ENCODE peak calls at places on chromosomes 2 and 18, in eight cellular contexts. C is CD8-positive, alpha-beta T cell; B is tibial artery; W is mucosa of descending colon; S is fibroblast of lung; T is ovary; Y is thoracic aorta; M is sigmoid colon. R is an unnamed sample. For H3K4me1, the result is how much of the 10 kb centered on the place peaks cover.

GRCh38 chr2:25558262-25558661 is 115.1 kb downstream of the DTNB start:
- DNase-seq in C (no peak), B (no peak), W (no peak), S (peak), T (no peak), Y (no peak), M (no peak), R (no peak)

GRCh38 chr18:48889115-48889941 is 61.4 kb downstream of the SMAD7 start:
- DNase-seq in C (no peak), B (peak), W (peak), S (peak), T (peak), Y (no peak), M (peak), R (peak)

GRCh38 chr2:174971868-174972781 is 33.1 kb downstream of the CHN1 start:
- DNase-seq in C (no peak), B (no peak), W (no peak), S (peak), T (no peak), Y (no peak), M (no peak), R (no peak)

GRCh38 chr2:234290671-234291070 is 206.2 kb downstream of the ARL4C start:
- DNase-seq in C (peak), B (no peak), W (peak), S (no peak), T (no peak), Y (no peak), M (peak), R (peak)

GRCh38 chr2:48749820-48750739 is 5.4 kb downstream of the LHCGR start:
- DNase-seq in C (no peak), B (no peak), W (no peak), S (no peak), T (no peak), Y (no peak), M (no peak), R (no peak)

GRCh38 chr2:96336873-96337272 is 1.3 kb downstream of the NCAPH start:
- DNase-seq in C (no peak), B (no peak), W (no peak), S (no peak), T (no peak), Y (no peak), M (no peak), R (no peak)

GRCh38 chr18:49521251-49521650 is 34.2 kb upstream of the C18orf32 start:
- DNase-seq in C (no peak), B (no peak), W (no peak), S (no peak), T (no peak), Y (no peak), M (peak), R (peak)

GRCh38 chr18:3652380-3653262 is 202.6 kb downstream of the TGIF1 start:
- DNase-seq in C (no peak), B (no peak), W (no peak), S (peak), T (peak), Y (peak), M (no peak), R (peak)

DNA sequence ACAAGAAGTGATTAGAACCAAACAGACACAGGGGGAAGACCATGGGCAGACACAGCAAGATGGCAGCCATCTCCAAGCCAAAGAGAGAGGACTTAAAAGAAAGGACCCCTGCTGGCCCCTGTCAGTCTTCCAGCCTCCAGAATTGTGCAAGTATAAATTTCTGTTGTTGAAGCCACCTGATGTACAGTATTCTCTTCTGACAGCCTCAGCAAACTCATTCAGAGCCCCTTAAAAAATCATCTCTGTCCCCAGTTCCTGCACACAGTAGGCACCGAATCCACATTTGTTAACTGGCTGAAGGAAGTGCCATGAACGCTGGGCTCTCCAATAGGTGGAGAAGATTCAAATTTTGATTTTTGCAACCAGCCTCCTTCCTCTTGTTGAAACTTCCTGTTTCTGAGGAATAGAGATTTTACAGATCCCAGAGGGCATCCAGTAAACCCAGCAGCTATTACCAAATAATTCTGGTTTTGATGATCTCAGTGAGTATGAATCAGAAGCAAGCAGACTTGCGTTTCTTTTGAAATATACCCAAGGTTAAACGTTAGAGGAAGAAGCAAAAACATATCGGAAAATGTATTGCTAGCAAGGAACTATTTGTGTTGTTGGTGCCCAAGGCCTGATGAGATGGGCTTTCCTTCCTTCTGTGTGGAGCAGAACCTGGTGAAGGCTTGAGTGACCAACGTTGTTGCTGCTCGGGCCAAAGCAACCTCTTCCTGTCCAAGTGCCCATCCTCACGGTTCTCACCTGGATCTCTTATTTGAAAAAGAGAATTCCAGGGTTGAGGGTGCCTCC is 47.7 kb upstream of the PLB1 start:
- DNase-seq in C (no peak), B (no peak), W (no peak), S (peak), T (no peak), Y (no peak), M (peak), R (no peak)
- H3K4me1 ChIP-seq in C (under half), B (under half), W (under half), S (under half), T (under half), Y (under half), M (under half), R (under half)

GRCh38 chr2:143175435-143175834 is 46.2 kb downstream of the ARHGAP15 start:
- DNase-seq in C (no peak), B (no peak), W (no peak), S (no peak), T (no peak), Y (no peak), M (no peak), R (no peak)

GRCh38 chr2:143182649-143183048 is 53.4 kb downstream of the ARHGAP15 start:
- DNase-seq in C (no peak), B (no peak), W (no peak), S (no peak), T (no peak), Y (no peak), M (no peak), R (no peak)

GRCh38 chr2:143181494-143181893 is 52.3 kb downstream of the ARHGAP15 start:
- DNase-seq in C (no peak), B (no peak), W (no peak), S (no peak), T (no peak), Y (no peak), M (no peak), R (no peak)

GRCh38 chr2:143176606-143177005 is 47.4 kb downstream of the ARHGAP15 start:
- DNase-seq in C (no peak), B (no peak), W (no peak), S (no peak), T (no peak), Y (no peak), M (no peak), R (no peak)

DNA sequence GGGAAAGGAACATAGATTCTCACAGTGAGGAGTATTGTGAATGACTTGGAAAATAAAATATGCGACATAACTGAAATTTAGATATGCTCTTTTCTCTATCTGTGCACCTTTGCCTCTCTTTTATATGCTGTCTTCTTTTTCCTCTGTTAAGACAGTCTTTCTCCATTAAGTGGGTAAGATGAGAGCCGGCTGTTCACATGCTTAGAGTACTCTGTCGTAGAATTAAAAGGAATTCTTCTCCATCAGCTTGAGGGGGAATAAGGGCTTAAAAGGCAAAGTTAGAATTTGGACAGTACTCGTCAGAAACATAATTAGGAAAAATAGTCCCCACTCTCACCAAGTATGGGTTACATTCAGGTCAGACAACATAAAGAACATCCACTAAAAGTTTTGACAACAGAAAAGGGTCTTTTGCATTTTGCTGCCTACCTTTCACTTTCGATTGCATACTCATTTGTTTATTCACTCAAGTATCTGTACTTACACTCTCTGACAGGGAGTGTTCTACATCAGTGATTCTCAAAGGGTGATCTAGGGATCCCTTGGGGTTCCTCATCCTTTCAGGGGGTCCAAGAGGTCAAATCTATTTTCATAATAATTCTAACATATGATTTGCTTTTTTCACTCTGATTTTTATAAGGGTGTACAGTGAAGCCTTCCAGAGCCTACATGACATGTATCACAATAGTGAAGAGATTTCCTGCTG is 48.0 kb downstream of the ARHGAP15 start:
- DNase-seq in C (no peak), B (no peak), W (no peak), S (peak), T (no peak), Y (no peak), M (no peak), R (no peak)
- H3K4me3 ChIP-seq in C (peak), B (no peak), W (no peak), S (peak), T (peak), Y (peak), M (peak), R (no peak)

GRCh38 chr2:200335657-200336056 is 29.2 kb downstream of the SPATS2L start:
- DNase-seq in C (no peak), B (no peak), W (no peak), S (no peak), T (no peak), Y (no peak), M (no peak), R (no peak)

GRCh38 chr2:200336980-200337615 is 30.6 kb downstream of the SPATS2L start:
- DNase-seq in C (no peak), B (no peak), W (no peak), S (no peak), T (no peak), Y (no peak), M (no peak), R (no peak)

GRCh38 chr2:200340527-200341224 is 34.2 kb downstream of the SPATS2L start:
- DNase-seq in C (no peak), B (no peak), W (no peak), S (no peak), T (no peak), Y (no peak), M (no peak), R (no peak)

GRCh38 chr2:200338692-200339091 is 32.2 kb downstream of the SPATS2L start:
- DNase-seq in C (no peak), B (no peak), W (no peak), S (no peak), T (no peak), Y (no peak), M (no peak), R (no peak)

GRCh38 chr2:200337621-200338020 is 31.1 kb downstream of the SPATS2L start:
- DNase-seq in C (no peak), B (no peak), W (no peak), S (no peak), T (no peak), Y (no peak), M (no peak), R (no peak)
- H3K4me1 ChIP-seq in C (under half), B (under half), W (under half), S (under half), T (under half), Y (under half), M (under half), R (under half)

GRCh38 chr2:86368181-86368824 is 30.9 kb upstream of the REEP1 start:
- DNase-seq in C (peak), B (no peak), W (peak), S (peak), T (peak), Y (no peak), M (no peak), R (no peak)
- H3K4me3 ChIP-seq in C (peak), B (no peak), W (no peak), S (no peak), T (no peak), Y (peak), M (no peak), R (no peak)

DNA sequence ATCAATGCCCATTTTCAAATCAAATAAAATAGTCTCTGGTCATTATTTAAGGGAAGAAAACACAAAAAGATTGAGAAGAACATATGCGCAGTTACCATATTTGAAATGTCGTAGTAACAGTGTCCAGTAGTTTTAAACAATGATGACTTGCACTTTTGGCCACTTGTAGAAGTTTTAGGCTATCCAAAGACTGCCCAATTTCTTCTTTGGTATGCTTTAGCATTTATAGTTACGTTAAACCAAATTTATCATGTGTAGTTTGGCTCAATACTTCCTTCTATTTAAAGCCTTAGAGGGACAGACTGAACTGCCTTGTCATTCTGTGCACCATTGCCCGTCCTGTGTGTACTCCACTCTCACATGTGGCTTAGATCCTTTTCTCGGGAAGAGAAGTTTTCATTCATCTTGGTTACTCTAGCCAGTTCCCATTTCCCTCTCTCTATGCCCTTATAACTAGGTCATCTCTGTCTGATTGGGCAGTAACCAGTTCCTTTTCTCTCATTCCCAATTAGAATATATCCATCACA is 84.8 kb upstream of the TTN start:
- DNase-seq in C (no peak), B (no peak), W (no peak), S (no peak), T (no peak), Y (no peak), M (no peak), R (no peak)
- H3K4me1 ChIP-seq in C (under half), B (under half), W (under half), S (under half), T (under half), Y (under half), M (under half), R (under half)

R was measured in right atrium auricular region.